ENCODE peak calls at places on chromosomes 6 and 20, in nine cellular contexts. O is MCF 10A, X is fibroblast of lung, R is transverse colon, A is foreskin fibroblast, T is Calu3, V is chondrocyte, F is B cell, Q is adrenal gland. S is an unnamed sample.

GRCh38 chr6:169556758-169557505 is 144.9 kb downstream of the WDR27 start:
- DNase-seq in O (no peak), X (no peak), R (peak), A (no peak), T (no peak), V (no peak), F (no peak), Q (no peak), S (no peak)

GRCh38 chr6:151589667-151590066 is 95.8 kb downstream of the CCDC170 start:
- DNase-seq in O (no peak), X (no peak), R (no peak), A (no peak), T (no peak), V (no peak), F (no peak), Q (no peak), S (no peak)

GRCh38 chr20:18394363-18394762 is 72.5 kb downstream of the DZANK1 start:
- DNase-seq in O (no peak), X (no peak), R (no peak), A (no peak), T (no peak), V (no peak), F (no peak), Q (no peak), S (no peak)

GRCh38 chr6:88377976-88378580 is 211.9 kb upstream of the CNR1 start:
- DNase-seq in O (no peak), X (no peak), R (no peak), A (no peak), T (no peak), V (no peak), F (no peak), Q (no peak), S (no peak)

GRCh38 chr6:129567374-129567773 is 142.6 kb downstream of the ARHGAP18 start:
- DNase-seq in O (peak), X (peak), R (no peak), A (no peak), T (peak), V (no peak), F (no peak), Q (no peak), S (peak)

GRCh38 chr6:100504786-100505737 is 40.3 kb upstream of the SIM1 start:
- DNase-seq in O (peak), X (peak), R (no peak), A (peak), T (peak), V (no peak), F (no peak), Q (no peak), S (no peak)

GRCh38 chr6:105900120-105900937 is 185.8 kb upstream of the PRDM1 start:
- DNase-seq in O (no peak), X (peak), R (no peak), A (peak), T (no peak), V (no peak), F (no peak), Q (no peak), S (no peak)

GRCh38 chr20:3275966-3276365 is 37.0 kb upstream of the SLC4A11 start:
- DNase-seq in O (no peak), X (no peak), R (no peak), A (no peak), T (no peak), V (no peak), F (no peak), Q (no peak), S (no peak)

GRCh38 chr6:13870185-13870584 is 54.6 kb upstream of the RNF182 start:
- DNase-seq in O (no peak), X (no peak), R (no peak), A (peak), T (no peak), V (no peak), F (no peak), Q (no peak), S (no peak)

GRCh38 chr6:82959385-82959941 is 106.2 kb downstream of the UBE3D start:
- DNase-seq in O (no peak), X (peak), R (no peak), A (no peak), T (no peak), V (no peak), F (no peak), Q (no peak), S (no peak)

GRCh38 chr6:129577691-129578090 is 132.3 kb downstream of the ARHGAP18 start:
- DNase-seq in O (no peak), X (no peak), R (no peak), A (no peak), T (no peak), V (no peak), F (no peak), Q (no peak), S (no peak)

GRCh38 chr20:42678895-42679294 is 510.8 kb downstream of the PTPRT start:
- DNase-seq in O (no peak), X (no peak), R (no peak), A (no peak), T (peak), V (no peak), F (no peak), Q (no peak), S (no peak)

GRCh38 chr6:167532410-167533294 is 207.8 kb downstream of the TTLL2 start:
- DNase-seq in O (no peak), X (no peak), R (no peak), A (no peak), T (no peak), V (no peak), F (no peak), Q (no peak), S (no peak)

GRCh38 chr6:152571089-152571488 is 66.1 kb downstream of the SYNE1 start:
- DNase-seq in O (peak), X (no peak), R (no peak), A (peak), T (no peak), V (no peak), F (no peak), Q (no peak), S (no peak)

GRCh38 chr20:46010491-46011405 is 2.0 kb downstream of the MMP9 start:
- DNase-seq in O (no peak), X (no peak), R (no peak), A (peak), T (no peak), V (no peak), F (no peak), Q (no peak), S (no peak)

GRCh38 chr6:452301-453067 is 60.9 kb downstream of the IRF4 start:
- DNase-seq in O (no peak), X (no peak), R (no peak), A (peak), T (no peak), V (no peak), F (no peak), Q (no peak), S (no peak)

GRCh38 chr6:27297857-27298730 is 14.0 kb downstream of the POM121L2 start:
- DNase-seq in O (peak), X (peak), R (no peak), A (peak), T (peak), V (no peak), F (no peak), Q (no peak), S (peak)

GRCh38 chr6:81750201-81750600 is 2.3 kb downstream of the TENT5A start:
- DNase-seq in O (no peak), X (no peak), R (no peak), A (no peak), T (no peak), V (no peak), F (no peak), Q (no peak), S (no peak)

GRCh38 chr6:168906251-168906845 is 347.3 kb downstream of the THBS2 start:
- DNase-seq in O (no peak), X (no peak), R (no peak), A (no peak), T (no peak), V (no peak), F (no peak), Q (no peak), S (no peak)

GRCh38 chr6:154529957-154530356 is 19.5 kb upstream of the CNKSR3 start:
- DNase-seq in O (no peak), X (no peak), R (no peak), A (no peak), T (no peak), V (no peak), F (no peak), Q (no peak), S (no peak)

GRCh38 chr6:15619330-15619729 is 43.5 kb downstream of the DTNBP1 start:
- DNase-seq in O (no peak), X (no peak), R (no peak), A (no peak), T (no peak), V (no peak), F (no peak), Q (no peak), S (no peak)

GRCh38 chr6:137783640-137784198 is 83.3 kb upstream of the TNFAIP3 start:
- DNase-seq in O (peak), X (peak), R (no peak), A (peak), T (no peak), V (no peak), F (no peak), Q (no peak), S (no peak)

GRCh38 chr6:82906951-82907350 is 158.7 kb downstream of the UBE3D start:
- DNase-seq in O (peak), X (peak), R (no peak), A (peak), T (no peak), V (no peak), F (no peak), Q (no peak), S (no peak)

GRCh38 chr6:30573113-30573512 is 1.9 kb downstream of the ABCF1 start:
- DNase-seq in O (no peak), X (no peak), R (no peak), A (no peak), T (no peak), V (no peak), F (no peak), Q (no peak), S (no peak)

DNA sequence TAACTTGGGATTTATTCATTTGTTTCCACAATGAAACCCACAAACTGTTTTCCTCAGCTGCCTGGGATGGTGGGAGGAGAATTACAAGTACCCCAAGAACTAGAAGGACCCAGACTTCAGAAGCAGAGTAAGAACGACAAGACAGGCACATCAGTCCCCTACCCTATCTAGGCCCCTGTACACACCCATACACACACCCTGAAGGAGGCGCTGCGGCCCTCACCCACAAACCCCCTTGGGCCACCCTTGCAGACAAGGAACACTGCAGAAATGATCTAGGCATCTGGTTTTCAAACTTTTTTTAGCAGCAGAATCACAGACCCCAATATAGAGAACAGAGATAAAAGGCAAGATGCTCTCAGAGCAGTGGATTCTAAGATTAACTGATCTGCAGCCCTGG is 55.0 kb downstream of the TRERF1 start:
- DNase-seq in O (no peak), X (no peak), R (no peak), A (no peak), T (no peak), V (no peak), F (peak), Q (no peak), S (no peak)
- TF ChIP-seq CTCF in O (no peak), X (no peak), R (no peak), A (no peak), T (no peak), V (no peak), F (no peak), Q (no peak), S (no peak)

DNA sequence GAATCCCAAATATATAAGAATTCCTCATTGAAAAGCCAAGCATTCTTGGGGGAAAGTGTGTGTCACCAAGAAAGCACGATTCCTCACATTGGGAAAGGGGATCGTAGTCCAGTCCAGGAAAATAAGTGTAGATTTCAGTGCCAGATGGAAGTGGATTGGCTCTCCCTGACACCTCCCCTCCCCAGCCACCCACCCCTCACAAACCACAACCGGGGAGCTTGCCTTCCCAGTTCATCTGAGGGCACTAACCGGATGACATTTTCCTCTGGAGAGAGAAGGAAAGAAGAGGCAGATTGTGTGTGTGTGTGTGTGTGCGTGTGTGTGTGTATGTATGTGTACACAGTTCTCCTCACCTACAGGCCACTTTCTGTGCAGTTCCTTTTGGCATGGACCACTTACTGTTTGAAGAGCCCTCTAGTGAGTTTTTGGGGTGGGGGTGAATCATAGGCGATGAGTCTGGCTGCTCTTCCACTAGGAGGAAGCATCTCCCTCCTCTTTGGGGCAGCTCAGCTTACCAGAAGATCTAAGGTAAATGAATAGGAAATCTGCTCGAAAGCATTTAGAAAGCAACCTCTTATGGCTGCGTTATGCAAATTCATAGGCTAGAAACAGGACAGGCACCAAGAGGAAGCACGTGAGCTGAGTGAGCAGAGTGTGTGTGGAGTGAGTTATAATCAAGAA is 20.8 kb downstream of the DAAM2 start:
- DNase-seq in O (no peak), X (peak), R (no peak), A (peak), T (no peak), V (no peak), F (no peak), Q (no peak), S (no peak)
- TF ChIP-seq CTCF in O (no peak), X (peak), R (no peak), A (peak), T (no peak), V (peak), F (no peak), Q (peak), S (no peak)

GRCh38 chr6:125753218-125753936 is 3.9 kb downstream of the HEY2 start:
- DNase-seq in O (peak), X (peak), R (no peak), A (peak), T (no peak), V (no peak), F (no peak), Q (no peak), S (no peak)
- TF ChIP-seq CTCF in O (peak), X (no peak), R (peak), A (peak), T (no peak), V (peak), F (peak), Q (peak), S (peak)

GRCh38 chr20:12838261-12838866 is 170.4 kb upstream of the SPTLC3 start:
- DNase-seq in O (peak), X (no peak), R (no peak), A (no peak), T (no peak), V (no peak), F (no peak), Q (no peak), S (no peak)
- TF ChIP-seq CTCF in O (peak), X (no peak), R (no peak), A (no peak), T (peak), V (peak), F (no peak), Q (no peak), S (peak)

GRCh38 chr6:118709859-118710350 is 58.5 kb upstream of the CEP85L start:
- DNase-seq in O (peak), X (no peak), R (peak), A (peak), T (peak), V (no peak), F (peak), Q (no peak), S (no peak)
- TF ChIP-seq CTCF in O (no peak), X (no peak), R (no peak), A (no peak), T (no peak), V (no peak), F (no peak), Q (no peak), S (no peak)

DNA sequence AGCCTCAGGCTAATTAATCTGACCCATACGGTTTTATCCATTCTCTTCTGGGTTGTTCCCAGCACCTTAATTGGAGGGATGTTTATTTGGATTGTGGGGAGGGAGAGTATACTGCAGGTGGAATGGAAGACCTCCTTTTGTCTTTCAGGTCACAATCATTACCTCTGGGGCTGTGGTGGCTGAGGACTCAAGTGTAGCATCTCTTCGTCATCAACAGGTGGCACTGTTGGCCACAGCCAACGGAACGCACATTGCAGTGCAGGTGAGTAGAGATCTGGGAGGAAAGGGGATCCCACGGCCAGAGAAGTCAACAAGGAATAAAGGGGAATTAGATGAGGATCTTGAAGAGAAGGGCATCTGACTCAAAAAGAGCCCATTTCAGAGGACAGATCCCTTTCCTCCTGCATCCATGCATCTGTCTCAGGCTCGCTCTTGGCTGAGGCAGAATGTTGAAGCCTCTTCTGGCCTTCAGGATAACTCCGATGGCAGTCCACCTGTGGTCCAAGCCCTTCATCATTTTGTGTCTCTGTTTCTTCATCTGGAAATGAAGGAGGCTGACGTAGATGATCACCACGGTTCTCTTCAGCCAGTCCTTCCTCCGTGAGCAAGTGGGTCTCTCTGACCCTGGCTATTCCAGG is 3.2 kb upstream of the DEF6 start:
- DNase-seq in O (peak), X (peak), R (peak), A (peak), T (peak), V (peak), F (peak), Q (no peak), S (peak)
- TF ChIP-seq CTCF in O (peak), X (peak), R (peak), A (peak), T (peak), V (peak), F (peak), Q (peak), S (peak)

GRCh38 chr20:52064936-52065335 is 126.6 kb downstream of the ZFP64 start:
- DNase-seq in O (no peak), X (no peak), R (no peak), A (no peak), T (no peak), V (no peak), F (no peak), Q (no peak), S (no peak)

GRCh38 chr20:52062452-52063209 is 128.9 kb downstream of the ZFP64 start:
- DNase-seq in O (no peak), X (no peak), R (no peak), A (no peak), T (no peak), V (no peak), F (no peak), Q (no peak), S (no peak)

GRCh38 chr20:52056203-52057062 is 135.1 kb downstream of the ZFP64 start:
- DNase-seq in O (peak), X (peak), R (no peak), A (peak), T (no peak), V (no peak), F (no peak), Q (peak), S (no peak)

GRCh38 chr20:52060794-52061714 is 130.5 kb downstream of the ZFP64 start:
- DNase-seq in O (peak), X (peak), R (no peak), A (peak), T (peak), V (no peak), F (no peak), Q (no peak), S (no peak)
- TF ChIP-seq CTCF in O (peak), X (peak), R (peak), A (peak), T (peak), V (peak), F (no peak), Q (no peak), S (no peak)